ENCODE peak calls at places on chromosomes 6 and 20, in five cellular contexts. X is lower leg skin; F is foreskin melanocyte; W is NCI-H1694; H is activated CD4-positive, CD25-positive, alpha-beta regulatory T cell. G is an unnamed sample.

GRCh38 chr6:14458669-14459266 is 341.2 kb downstream of the CD83 start:
- DNase-seq in X (no peak), F (no peak), W (no peak), H (no peak), G (no peak)

GRCh38 chr6:43171284-43172126 is 436 bp downstream of the SRF start:
- DNase-seq in X (no peak), F (no peak), W (no peak), H (no peak), G (no peak)

GRCh38 chr20:60446273-60447111 is 488.3 kb downstream of the CDH26 start:
- DNase-seq in X (no peak), F (no peak), W (no peak), H (no peak), G (no peak)

GRCh38 chr6:49300911-49301310 is 162.1 kb downstream of the MMUT start:
- DNase-seq in X (no peak), F (no peak), W (no peak), H (no peak), G (no peak)

GRCh38 chr20:49768204-49769124 is 44.2 kb upstream of the SLC9A8 start:
- DNase-seq in X (peak; percentile 73), F (no peak), W (no peak), H (no peak), G (no peak)

GRCh38 chr20:37711987-37712961 is 18.4 kb downstream of the CTNNBL1 start:
- DNase-seq in X (no peak), F (no peak), W (no peak), H (no peak), G (no peak)

GRCh38 chr20:58837717-58838116 is 13.0 kb downstream of the GNAS-AS1 start:
- DNase-seq in X (no peak), F (no peak), W (no peak), H (no peak), G (no peak)

GRCh38 chr6:66161546-66162108 is 454.6 kb upstream of the EYS start:
- DNase-seq in X (no peak), F (peak; percentile 3), W (no peak), H (no peak), G (peak; percentile 62)

GRCh38 chr6:27288136-27289044 is 23.7 kb downstream of the POM121L2 start:
- DNase-seq in X (no peak), F (no peak), W (no peak), H (no peak), G (peak; percentile 73)

GRCh38 chr20:43751167-43752050 is 24.6 kb upstream of the GTSF1L start:
- DNase-seq in X (no peak), F (no peak), W (no peak), H (no peak), G (no peak)

GRCh38 chr6:38955876-38956275 is 92.7 kb upstream of the GLP1R start:
- DNase-seq in X (no peak), F (no peak), W (no peak), H (no peak), G (no peak)

GRCh38 chr20:61014486-61014885 is 237.6 kb upstream of the CDH4 start:
- DNase-seq in X (no peak), F (no peak), W (no peak), H (no peak), G (peak; percentile 65)

GRCh38 chr20:37072293-37073196 is 23.3 kb downstream of the RBL1 start:
- DNase-seq in X (no peak), F (no peak), W (no peak), H (no peak), G (no peak)

GRCh38 chr6:149140137-149140909 is 177.2 kb upstream of the TAB2 start:
- DNase-seq in X (no peak), F (no peak), W (no peak), H (no peak), G (no peak)

GRCh38 chr6:5511924-5512323 is 250.6 kb downstream of the FARS2 start:
- DNase-seq in X (no peak), F (peak; percentile 10), W (no peak), H (no peak), G (no peak)

GRCh38 chr6:167705211-167705750 is 121.4 kb upstream of the AFDN start:
- DNase-seq in X (no peak), F (no peak), W (no peak), H (no peak), G (peak; percentile 36)

GRCh38 chr6:138157986-138158638 is 3.6 kb upstream of the ARFGEF3 start:
- DNase-seq in X (no peak), F (no peak), W (no peak), H (no peak), G (no peak)

GRCh38 chr6:36650848-36651247 is 27.7 kb upstream of the CDKN1A start:
- DNase-seq in X (no peak), F (no peak), W (no peak), H (no peak), G (peak; percentile 58)

GRCh38 chr6:104768906-104769305 is 90.8 kb downstream of the HACE1 start:
- DNase-seq in X (no peak), F (no peak), W (no peak), H (no peak), G (no peak)

GRCh38 chr20:10228330-10228729 is 9.7 kb downstream of the SNAP25 start:
- DNase-seq in X (no peak), F (no peak), W (no peak), H (no peak), G (no peak)

GRCh38 chr6:161696828-161697227 is 423.0 kb upstream of the AGPAT4 start:
- DNase-seq in X (no peak), F (no peak), W (no peak), H (no peak), G (no peak)

GRCh38 chr20:7330850-7331249 is 563.4 kb downstream of the BMP2 start:
- DNase-seq in X (no peak), F (no peak), W (no peak), H (no peak), G (no peak)

GRCh38 chr20:58179432-58180099 is 48.9 kb downstream of the ANKRD60 start:
- DNase-seq in X (no peak), F (peak; percentile 52), W (no peak), H (peak; percentile 42), G (peak; percentile 77)

GRCh38 chr6:26223677-26224546 is 136.7 kb downstream of the HFE start:
- DNase-seq in X (peak; percentile 65), F (peak; percentile 95), W (peak; percentile 55), H (peak; percentile 25), G (peak; percentile 92)

GRCh38 chr6:70549327-70549726 is 17.4 kb upstream of the SDHAF4 start:
- DNase-seq in X (no peak), F (no peak), W (no peak), H (no peak), G (no peak)